ENCODE peak calls at places on chromosomes 2 and 18, in four cellular contexts. V is MM.1S; M is CD8-positive, alpha-beta T cell; G is fibroblast of lung. P is an unnamed sample.

GRCh38 chr2:222296911-222297599 is 1.7 kb downstream of the PAX3 start:
- DNase-seq in M (no peak), V (no peak), G (peak), P (no peak)

GRCh38 chr2:235268535-235268934 is 225.3 kb upstream of the AGAP1 start:
- DNase-seq in G (peak), V (no peak), M (no peak), P (peak)

GRCh38 chr2:228318218-228318617 is 136.7 kb upstream of the SPHKAP start:
- DNase-seq in V (peak), G (no peak), M (no peak), P (peak)

GRCh38 chr2:101802329-101802728 is 104.8 kb downstream of the MAP4K4 start:
- DNase-seq in G (no peak), V (no peak), M (no peak), P (no peak)

GRCh38 chr2:228642861-228643260 is 461.4 kb upstream of the SPHKAP start:
- DNase-seq in V (no peak), M (no peak), G (no peak), P (no peak)

GRCh38 chr18:40864846-40865245 is 1090.2 kb upstream of the PIK3C3 start:
- DNase-seq in V (no peak), M (no peak), G (peak), P (peak)

GRCh38 chr2:135744761-135745314 is 3.2 kb downstream of the UBXN4 start:
- DNase-seq in G (peak), M (no peak), V (peak), P (peak)

GRCh38 chr2:230865324-230865765 is 603 bp downstream of the ITM2C start:
- DNase-seq in V (peak), M (no peak), G (no peak), P (no peak)

GRCh38 chr2:55051026-55051866 is 995 bp upstream of the RTN4 start:
- DNase-seq in G (peak), V (no peak), M (peak), P (peak)

GRCh38 chr2:241913703-241914102 is 44.2 kb downstream of the RTP5 start:
- DNase-seq in G (no peak), V (no peak), M (no peak), P (no peak)

GRCh38 chr2:210461401-210461800 is 15.2 kb downstream of the LANCL1 start:
- DNase-seq in M (no peak), V (no peak), G (no peak), P (no peak)

GRCh38 chr2:241568738-241569137 is 10.2 kb downstream of the BOK start:
- DNase-seq in G (no peak), V (no peak), M (no peak), P (no peak)

GRCh38 chr18:63293930-63294329 is 25.6 kb downstream of the BCL2 start:
- DNase-seq in G (no peak), M (no peak), V (no peak), P (no peak)

GRCh38 chr18:58044370-58045264 is 591 bp downstream of the NEDD4L start:
- DNase-seq in V (peak), M (peak), G (peak), P (no peak)

GRCh38 chr2:239747771-239748170 is 277.4 kb downstream of the NDUFA10 start:
- DNase-seq in V (no peak), M (no peak), G (no peak), P (no peak)

GRCh38 chr2:241257419-241258032 is 57.9 kb downstream of the HDLBP start:
- DNase-seq in V (no peak), M (no peak), G (no peak), P (no peak)

GRCh38 chr18:57466307-57466706 is 31.1 kb downstream of the ONECUT2 start:
- DNase-seq in G (no peak), V (no peak), M (no peak), P (peak)

GRCh38 chr2:182821172-182821571 is 45.3 kb downstream of the FRZB start:
- DNase-seq in M (no peak), G (peak), V (no peak), P (peak)

GRCh38 chr2:42035241-42035640 is 12.6 kb upstream of the PKDCC start:
- DNase-seq in V (no peak), G (peak), M (no peak), P (no peak)

GRCh38 chr2:34288016-34288415 is 688.9 kb upstream of the FAM98A start:
- DNase-seq in G (no peak), M (no peak), V (no peak), P (no peak)

GRCh38 chr2:34291076-34291475 is 692.0 kb upstream of the FAM98A start:
- DNase-seq in M (no peak), G (no peak), V (no peak), P (no peak)
- H3K4me3 ChIP-seq in M (no peak), G (no peak), V (no peak), P (no peak)

GRCh38 chr2:76295762-76296161 is 585.0 kb upstream of the GCFC2 start:
- DNase-seq in M (no peak), G (no peak), V (no peak), P (no peak)
- TF ChIP-seq CTCF in M (no peak), G (no peak), V (no peak), P (no peak)

GRCh38 chr2:237859533-237860272 is at the start of gene RAMP1:
- DNase-seq in G (peak), M (no peak), V (no peak), P (peak)
- H3K4me3 ChIP-seq in G (peak), M (no peak), V (no peak), P (peak)

GRCh38 chr2:121045245-121045644 is 239.8 kb downstream of the TFCP2L1 start:
- DNase-seq in V (no peak), M (no peak), G (no peak), P (no peak)

GRCh38 chr2:121043827-121044222 is 241.2 kb downstream of the TFCP2L1 start:
- DNase-seq in G (no peak), M (no peak), V (no peak), P (no peak)

GRCh38 chr2:121046335-121046734 is 238.7 kb downstream of the TFCP2L1 start:
- DNase-seq in V (no peak), M (no peak), G (no peak), P (peak)

GRCh38 chr2:121043061-121043826 is 241.8 kb downstream of the TFCP2L1 start:
- DNase-seq in G (no peak), M (no peak), V (no peak), P (no peak)

DNA sequence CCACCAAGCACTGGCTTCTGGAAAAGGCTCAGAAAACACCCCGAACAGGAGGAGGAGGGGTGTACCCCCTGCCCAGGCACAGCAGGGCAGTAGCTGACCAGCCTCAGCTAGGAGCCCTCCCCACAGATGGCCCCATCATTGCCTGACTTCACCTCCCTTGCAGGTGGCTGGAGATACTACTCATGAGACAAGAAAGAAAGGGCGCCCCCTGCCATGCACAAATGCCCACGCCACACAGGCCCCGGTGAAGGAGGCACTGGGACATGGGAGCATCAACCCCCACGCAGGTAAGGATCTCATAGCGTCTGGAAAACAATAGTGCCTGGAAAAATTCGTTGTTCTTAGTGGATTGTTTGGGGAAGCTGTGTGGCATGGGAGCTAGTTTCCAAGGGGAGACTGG is 240.6 kb downstream of the TFCP2L1 start:
- DNase-seq in G (no peak), V (no peak), M (no peak), P (no peak)
- TF ChIP-seq CTCF in G (no peak), V (no peak), M (no peak), P (no peak)

GRCh38 chr2:202639233-202639632 is 4.5 kb downstream of the FAM117B start:
- DNase-seq in G (no peak), M (no peak), V (no peak), P (no peak)
- H3K4me3 ChIP-seq in G (no peak), M (peak), V (no peak), P (no peak)

GRCh38 chr2:33229646-33230045 is 246.8 kb upstream of the RASGRP3 start:
- DNase-seq in M (no peak), G (peak), V (no peak), P (no peak)
- TF ChIP-seq CTCF in M (no peak), G (no peak), V (no peak), P (no peak)

GRCh38 chr2:176134978-176135575 is 5.6 kb downstream of the HOXD8 start:
- DNase-seq in V (no peak), G (no peak), M (no peak), P (peak)
- H3K4me3 ChIP-seq in V (no peak), G (no peak), M (no peak), P (peak)

P was measured in AG10803.